ENCODE peak calls at places on chromosomes 3 and 15, in seven cellular contexts. One of them, this sample, is unnamed. For H3K4me1, the result is how much of the 10 kb centered on the place peaks cover.

GRCh38 chr3:134325722-134326121 is 48.5 kb downstream of the AMOTL2 start:
- DNase-seq in psoas muscle: peak
- DNase-seq in neural progenitor cell: no peak
- DNase-seq in mammary epithelial cell: no peak
- DNase-seq in transverse colon: no peak
- DNase-seq in A549: no peak
- DNase-seq in Panc1: no peak
- DNase-seq in this sample: no peak

GRCh38 chr15:69524850-69525249 is 72.2 kb downstream of the RPLP1 start:
- DNase-seq in psoas muscle: no peak
- DNase-seq in neural progenitor cell: no peak
- DNase-seq in mammary epithelial cell: no peak
- DNase-seq in transverse colon: peak
- DNase-seq in A549: no peak
- DNase-seq in Panc1: no peak
- DNase-seq in this sample: no peak

GRCh38 chr15:74531144-74531811 is 9.7 kb upstream of the ARID3B start:
- DNase-seq in psoas muscle: no peak
- DNase-seq in neural progenitor cell: peak
- DNase-seq in mammary epithelial cell: peak
- DNase-seq in transverse colon: no peak
- DNase-seq in A549: no peak
- DNase-seq in Panc1: peak
- DNase-seq in this sample: no peak

GRCh38 chr3:174408310-174408709 is 450.8 kb upstream of the NAALADL2 start:
- DNase-seq in psoas muscle: peak
- DNase-seq in neural progenitor cell: no peak
- DNase-seq in mammary epithelial cell: no peak
- DNase-seq in transverse colon: no peak
- DNase-seq in A549: peak
- DNase-seq in Panc1: no peak
- DNase-seq in this sample: no peak

GRCh38 chr3:61593630-61594029 is 32.3 kb downstream of the PTPRG start:
- DNase-seq in psoas muscle: no peak
- DNase-seq in neural progenitor cell: no peak
- DNase-seq in mammary epithelial cell: no peak
- DNase-seq in transverse colon: no peak
- DNase-seq in A549: no peak
- DNase-seq in Panc1: no peak
- DNase-seq in this sample: no peak

GRCh38 chr3:146274833-146275232 is 23.9 kb upstream of the PLSCR4 start:
- DNase-seq in psoas muscle: no peak
- DNase-seq in neural progenitor cell: no peak
- DNase-seq in mammary epithelial cell: peak
- DNase-seq in transverse colon: no peak
- DNase-seq in A549: no peak
- DNase-seq in Panc1: no peak
- DNase-seq in this sample: no peak

GRCh38 chr3:149511040-149511626 is 36.6 kb downstream of the TM4SF4 start:
- DNase-seq in psoas muscle: no peak
- DNase-seq in neural progenitor cell: no peak
- DNase-seq in mammary epithelial cell: no peak
- DNase-seq in transverse colon: no peak
- DNase-seq in A549: no peak
- DNase-seq in Panc1: no peak
- DNase-seq in this sample: no peak

GRCh38 chr3:38131621-38132369 is 5.1 kb downstream of the ACAA1 start:
- DNase-seq in psoas muscle: no peak
- DNase-seq in neural progenitor cell: peak
- DNase-seq in mammary epithelial cell: no peak
- DNase-seq in transverse colon: peak
- DNase-seq in A549: peak
- DNase-seq in Panc1: no peak
- DNase-seq in this sample: peak

GRCh38 chr3:53721187-53721946 is 124.9 kb downstream of the CHDH start:
- DNase-seq in psoas muscle: no peak
- DNase-seq in neural progenitor cell: peak
- DNase-seq in mammary epithelial cell: peak
- DNase-seq in transverse colon: no peak
- DNase-seq in A549: no peak
- DNase-seq in Panc1: no peak
- DNase-seq in this sample: no peak

GRCh38 chr3:102190340-102190723 is 244.5 kb upstream of the ZPLD1 start:
- DNase-seq in psoas muscle: no peak
- DNase-seq in neural progenitor cell: no peak
- DNase-seq in mammary epithelial cell: peak
- DNase-seq in transverse colon: no peak
- DNase-seq in A549: no peak
- DNase-seq in Panc1: no peak
- DNase-seq in this sample: no peak

GRCh38 chr3:49734752-49735151 is 11.0 kb upstream of the GMPPB start:
- DNase-seq in psoas muscle: no peak
- DNase-seq in neural progenitor cell: no peak
- DNase-seq in mammary epithelial cell: no peak
- DNase-seq in transverse colon: no peak
- DNase-seq in A549: no peak
- DNase-seq in Panc1: no peak
- DNase-seq in this sample: no peak

GRCh38 chr3:52095990-52096775 is 39.8 kb upstream of the DUSP7 start:
- DNase-seq in psoas muscle: peak
- DNase-seq in neural progenitor cell: no peak
- DNase-seq in mammary epithelial cell: peak
- DNase-seq in transverse colon: no peak
- DNase-seq in A549: no peak
- DNase-seq in Panc1: no peak
- DNase-seq in this sample: peak

GRCh38 chr3:4524423-4524769 is 31.2 kb downstream of the ITPR1 start:
- DNase-seq in psoas muscle: no peak
- DNase-seq in neural progenitor cell: no peak
- DNase-seq in mammary epithelial cell: peak
- DNase-seq in transverse colon: no peak
- DNase-seq in A549: no peak
- DNase-seq in Panc1: no peak
- DNase-seq in this sample: no peak

GRCh38 chr3:114447950-114448479 is 154.2 kb downstream of the TIGIT start:
- DNase-seq in psoas muscle: no peak
- DNase-seq in neural progenitor cell: no peak
- DNase-seq in mammary epithelial cell: no peak
- DNase-seq in transverse colon: no peak
- DNase-seq in A549: no peak
- DNase-seq in Panc1: no peak
- DNase-seq in this sample: no peak

GRCh38 chr3:13013994-13014754 is 59.1 kb downstream of the IQSEC1 start:
- DNase-seq in psoas muscle: no peak
- DNase-seq in neural progenitor cell: no peak
- DNase-seq in mammary epithelial cell: no peak
- DNase-seq in transverse colon: no peak
- DNase-seq in A549: no peak
- DNase-seq in Panc1: no peak
- DNase-seq in this sample: peak

GRCh38 chr3:181457756-181458155 is 254.0 kb upstream of the SOX2 start:
- DNase-seq in psoas muscle: no peak
- DNase-seq in neural progenitor cell: no peak
- DNase-seq in mammary epithelial cell: no peak
- DNase-seq in transverse colon: no peak
- DNase-seq in A549: no peak
- DNase-seq in Panc1: no peak
- DNase-seq in this sample: no peak

GRCh38 chr3:4826237-4827100 is 152.8 kb upstream of the BHLHE40 start:
- DNase-seq in psoas muscle: peak
- DNase-seq in neural progenitor cell: no peak
- DNase-seq in mammary epithelial cell: no peak
- DNase-seq in transverse colon: peak
- DNase-seq in A549: peak
- DNase-seq in Panc1: no peak
- DNase-seq in this sample: peak

GRCh38 chr3:25156526-25157075 is 271.5 kb upstream of the RARB start:
- DNase-seq in psoas muscle: no peak
- DNase-seq in neural progenitor cell: peak
- DNase-seq in mammary epithelial cell: peak
- DNase-seq in transverse colon: no peak
- DNase-seq in A549: no peak
- DNase-seq in Panc1: no peak
- DNase-seq in this sample: no peak

GRCh38 chr3:15797600-15798303 is at the start of gene ANKRD28:
- DNase-seq in psoas muscle: no peak
- DNase-seq in neural progenitor cell: peak
- DNase-seq in mammary epithelial cell: peak
- DNase-seq in transverse colon: no peak
- DNase-seq in A549: peak
- DNase-seq in Panc1: peak
- DNase-seq in this sample: no peak

GRCh38 chr3:7436542-7436941 is 575.6 kb downstream of the GRM7 start:
- DNase-seq in psoas muscle: no peak
- DNase-seq in neural progenitor cell: no peak
- DNase-seq in mammary epithelial cell: no peak
- DNase-seq in transverse colon: no peak
- DNase-seq in A549: no peak
- DNase-seq in Panc1: no peak
- DNase-seq in this sample: no peak

GRCh38 chr3:58052373-58053273 is 44.4 kb downstream of the FLNB start:
- DNase-seq in psoas muscle: peak
- DNase-seq in neural progenitor cell: no peak
- DNase-seq in mammary epithelial cell: peak
- DNase-seq in transverse colon: peak
- DNase-seq in A549: peak
- DNase-seq in Panc1: peak
- DNase-seq in this sample: peak

GRCh38 chr15:69801132-69801531 is 296.6 kb downstream of the TLE3 start:
- DNase-seq in psoas muscle: no peak
- DNase-seq in neural progenitor cell: no peak
- DNase-seq in mammary epithelial cell: no peak
- DNase-seq in transverse colon: no peak
- DNase-seq in A549: no peak
- DNase-seq in Panc1: no peak
- DNase-seq in this sample: no peak

GRCh38 chr15:71146597-71146996 is 31.3 kb downstream of the THSD4 start:
- DNase-seq in psoas muscle: no peak
- DNase-seq in neural progenitor cell: no peak
- DNase-seq in mammary epithelial cell: no peak
- DNase-seq in transverse colon: no peak
- DNase-seq in A549: no peak
- DNase-seq in Panc1: no peak
- DNase-seq in this sample: no peak

GRCh38 chr15:71148048-71148447 is 32.8 kb downstream of the THSD4 start:
- DNase-seq in psoas muscle: no peak
- DNase-seq in neural progenitor cell: no peak
- DNase-seq in mammary epithelial cell: no peak
- DNase-seq in transverse colon: no peak
- DNase-seq in A549: no peak
- DNase-seq in Panc1: no peak
- DNase-seq in this sample: no peak

GRCh38 chr15:71152542-71152941 is 37.3 kb downstream of the THSD4 start:
- DNase-seq in psoas muscle: no peak
- DNase-seq in neural progenitor cell: no peak
- DNase-seq in mammary epithelial cell: no peak
- DNase-seq in transverse colon: no peak
- DNase-seq in A549: no peak
- DNase-seq in Panc1: no peak
- DNase-seq in this sample: no peak

GRCh38 chr15:71151061-71151460 is 35.8 kb downstream of the THSD4 start:
- DNase-seq in psoas muscle: no peak
- DNase-seq in neural progenitor cell: no peak
- DNase-seq in mammary epithelial cell: peak
- DNase-seq in transverse colon: no peak
- DNase-seq in A549: no peak
- DNase-seq in Panc1: no peak
- DNase-seq in this sample: no peak

GRCh38 chr15:71149645-71150557 is 34.6 kb downstream of the THSD4 start:
- DNase-seq in psoas muscle: no peak
- DNase-seq in neural progenitor cell: no peak
- DNase-seq in mammary epithelial cell: no peak
- DNase-seq in transverse colon: no peak
- DNase-seq in A549: no peak
- DNase-seq in Panc1: no peak
- DNase-seq in this sample: no peak
- H3K4me1 ChIP-seq in psoas muscle: under half
- H3K4me1 ChIP-seq in neural progenitor cell: under half
- H3K4me1 ChIP-seq in mammary epithelial cell: under half
- H3K4me1 ChIP-seq in transverse colon: under half
- H3K4me1 ChIP-seq in A549: half or more
- H3K4me1 ChIP-seq in Panc1: under half
- H3K4me1 ChIP-seq in this sample: under half

GRCh38 chr3:168048414-168049330 is 47.1 kb downstream of the GOLIM4 start:
- DNase-seq in psoas muscle: no peak
- DNase-seq in neural progenitor cell: no peak
- DNase-seq in mammary epithelial cell: no peak
- DNase-seq in transverse colon: no peak
- DNase-seq in A549: no peak
- DNase-seq in Panc1: no peak
- DNase-seq in this sample: no peak

GRCh38 chr3:168047190-168047795 is 48.4 kb downstream of the GOLIM4 start:
- DNase-seq in psoas muscle: no peak
- DNase-seq in neural progenitor cell: peak
- DNase-seq in mammary epithelial cell: peak
- DNase-seq in transverse colon: no peak
- DNase-seq in A549: peak
- DNase-seq in Panc1: peak
- DNase-seq in this sample: no peak

GRCh38 chr3:168047936-168048335 is 47.8 kb downstream of the GOLIM4 start:
- DNase-seq in psoas muscle: no peak
- DNase-seq in neural progenitor cell: no peak
- DNase-seq in mammary epithelial cell: no peak
- DNase-seq in transverse colon: no peak
- DNase-seq in A549: no peak
- DNase-seq in Panc1: no peak
- DNase-seq in this sample: no peak

GRCh38 chr3:168051579-168052183 is 44.0 kb downstream of the GOLIM4 start:
- DNase-seq in psoas muscle: no peak
- DNase-seq in neural progenitor cell: no peak
- DNase-seq in mammary epithelial cell: no peak
- DNase-seq in transverse colon: no peak
- DNase-seq in A549: no peak
- DNase-seq in Panc1: no peak
- DNase-seq in this sample: no peak

GRCh38 chr3:168049366-168049974 is 46.3 kb downstream of the GOLIM4 start:
- DNase-seq in psoas muscle: no peak
- DNase-seq in neural progenitor cell: no peak
- DNase-seq in mammary epithelial cell: peak
- DNase-seq in transverse colon: no peak
- DNase-seq in A549: no peak
- DNase-seq in Panc1: no peak
- DNase-seq in this sample: no peak
- H3K4me1 ChIP-seq in psoas muscle: under half
- H3K4me1 ChIP-seq in neural progenitor cell: under half
- H3K4me1 ChIP-seq in mammary epithelial cell: under half
- H3K4me1 ChIP-seq in transverse colon: under half
- H3K4me1 ChIP-seq in A549: under half
- H3K4me1 ChIP-seq in Panc1: under half
- H3K4me1 ChIP-seq in this sample: under half

GRCh38 chr3:66443404-66443803 is 57.4 kb downstream of the LRIG1 start:
- DNase-seq in psoas muscle: no peak
- DNase-seq in neural progenitor cell: no peak
- DNase-seq in mammary epithelial cell: no peak
- DNase-seq in transverse colon: no peak
- DNase-seq in A549: no peak
- DNase-seq in Panc1: no peak
- DNase-seq in this sample: no peak
- H3K4me1 ChIP-seq in psoas muscle: half or more
- H3K4me1 ChIP-seq in neural progenitor cell: half or more
- H3K4me1 ChIP-seq in mammary epithelial cell: under half
- H3K4me1 ChIP-seq in transverse colon: half or more
- H3K4me1 ChIP-seq in A549: under half
- H3K4me1 ChIP-seq in Panc1: under half
- H3K4me1 ChIP-seq in this sample: under half

GRCh38 chr3:189901481-189901880 is 219.2 kb downstream of the P3H2 start:
- DNase-seq in psoas muscle: no peak
- DNase-seq in neural progenitor cell: no peak
- DNase-seq in mammary epithelial cell: no peak
- DNase-seq in transverse colon: no peak
- DNase-seq in A549: no peak
- DNase-seq in Panc1: no peak
- DNase-seq in this sample: no peak
- H3K4me1 ChIP-seq in psoas muscle: under half
- H3K4me1 ChIP-seq in neural progenitor cell: under half
- H3K4me1 ChIP-seq in mammary epithelial cell: under half
- H3K4me1 ChIP-seq in transverse colon: under half
- H3K4me1 ChIP-seq in A549: under half
- H3K4me1 ChIP-seq in Panc1: under half
- H3K4me1 ChIP-seq in this sample: under half